ENCODE peak calls at places on chromosome 10, in ten cellular contexts. C, D, S, T, F, X, E, I, Y and B are unnamed samples.
A peak's percentile ranks its signal among the peaks of the same experiment; 100 is the strongest.

GRCh38 chr10:59997807-59998525 is 91.6 kb upstream of the CCDC6 start:
- DNase-seq in C (no peak), D (no peak), S (no peak), T (peak; percentile 23), F (no peak), X (no peak), E (no peak), I (no peak), Y (no peak), B (no peak)

GRCh38 chr10:14185501-14186045 is 145.2 kb downstream of the FRMD4A start:
- DNase-seq in C (no peak), D (no peak), S (no peak), T (peak; percentile 78), F (no peak), X (no peak), E (peak; percentile 85), I (no peak), Y (no peak), B (no peak)

GRCh38 chr10:119190353-119190752 is 11.7 kb upstream of the PRDX3 start:
- DNase-seq in C (no peak), D (no peak), S (no peak), T (peak; percentile 95), F (peak; percentile 84), X (peak; percentile 32), E (no peak), I (no peak), Y (no peak), B (no peak)

GRCh38 chr10:32377458-32378370 is 30.8 kb upstream of the EPC1 start:
- DNase-seq in C (no peak), D (no peak), S (peak; percentile 45), T (peak; percentile 51), F (no peak), X (no peak), E (peak; percentile 65), I (no peak), Y (peak; percentile 33), B (no peak)

GRCh38 chr10:119090968-119091367 is 10.4 kb upstream of the EIF3A start:
- DNase-seq in C (no peak), D (no peak), S (no peak), T (peak; percentile 22), F (no peak), X (no peak), E (peak; percentile 78), I (no peak), Y (peak; percentile 55), B (no peak)

GRCh38 chr10:93406367-93407145 is 75.6 kb downstream of the MYOF start:
- DNase-seq in C (no peak), D (no peak), S (no peak), T (peak; percentile 57), F (no peak), X (no peak), E (no peak), I (no peak), Y (no peak), B (no peak)

GRCh38 chr10:290026-290725 is 154.9 kb downstream of the ZMYND11 start:
- DNase-seq in C (no peak), D (no peak), S (no peak), T (peak; percentile 75), F (no peak), X (no peak), E (no peak), I (no peak), Y (no peak), B (no peak)

GRCh38 chr10:74816824-74817498 is 9.4 kb upstream of the KAT6B start:
- DNase-seq in C (no peak), D (no peak), S (no peak), T (no peak), F (no peak), X (no peak), E (peak; percentile 21), I (no peak), Y (no peak), B (no peak)

GRCh38 chr10:89706011-89706410 is 4.6 kb downstream of the KIF20B start:
- DNase-seq in C (no peak), D (no peak), S (no peak), T (peak; percentile 31), F (no peak), X (no peak), E (no peak), I (no peak), Y (no peak), B (no peak)

GRCh38 chr10:98790817-98791216 is 344.1 kb upstream of the HPS1 start:
- DNase-seq in C (no peak), D (no peak), S (no peak), T (peak; percentile 10), F (peak; percentile 7), X (no peak), E (peak; percentile 43), I (no peak), Y (no peak), B (no peak)

GRCh38 chr10:101130141-101130540 is 959 bp upstream of the TLX1 start:
- DNase-seq in C (no peak), D (no peak), S (no peak), T (no peak), F (no peak), X (no peak), E (no peak), I (no peak), Y (no peak), B (no peak)

GRCh38 chr10:72323108-72323932 is 31.4 kb downstream of the DNAJB12 start:
- DNase-seq in C (no peak), D (no peak), S (no peak), T (no peak), F (no peak), X (no peak), E (no peak), I (no peak), Y (no peak), B (no peak)
- H3K4me3 ChIP-seq in C (no peak overlapping the region), D (no peak overlapping the region), S (no peak overlapping the region), T (no peak overlapping the region), F (no peak overlapping the region), X (no peak overlapping the region), E (no peak overlapping the region), I (no peak overlapping the region), Y (no peak overlapping the region), B (no peak overlapping the region)

GRCh38 chr10:71751515-71752224 is 21.6 kb downstream of the VSIR start:
- DNase-seq in C (no peak), D (no peak), S (no peak), T (no peak), F (no peak), X (no peak), E (no peak), I (no peak), Y (no peak), B (no peak)

GRCh38 chr10:71752391-71753090 is 20.8 kb downstream of the VSIR start:
- DNase-seq in C (no peak), D (no peak), S (peak; percentile 26), T (no peak), F (no peak), X (no peak), E (no peak), I (no peak), Y (no peak), B (no peak)

GRCh38 chr10:71754562-71754961 is 18.8 kb downstream of the VSIR start:
- DNase-seq in C (no peak), D (no peak), S (no peak), T (no peak), F (no peak), X (no peak), E (no peak), I (no peak), Y (no peak), B (no peak)

GRCh38 chr10:71753960-71754505 is 19.3 kb downstream of the VSIR start:
- DNase-seq in C (no peak), D (no peak), S (no peak), T (no peak), F (no peak), X (no peak), E (no peak), I (no peak), Y (no peak), B (no peak)

GRCh38 chr10:71753091-71753959 is 20.0 kb downstream of the VSIR start:
- DNase-seq in C (no peak), D (peak; percentile 81), S (peak; percentile 79), T (no peak), F (no peak), X (no peak), E (peak; percentile 75), I (no peak), Y (no peak), B (no peak)
- H3K27ac ChIP-seq in C (peak overlapping the region; percentile 60), D (no peak overlapping the region), S (peak overlapping the region; percentile 45), T (no peak overlapping the region), F (no peak overlapping the region), X (peak overlapping the region; percentile 33), E (peak overlapping the region; percentile 20), I (peak overlapping the region; percentile 88), Y (peak overlapping the region; percentile 83), B (peak overlapping the region; percentile 62)

DNA sequence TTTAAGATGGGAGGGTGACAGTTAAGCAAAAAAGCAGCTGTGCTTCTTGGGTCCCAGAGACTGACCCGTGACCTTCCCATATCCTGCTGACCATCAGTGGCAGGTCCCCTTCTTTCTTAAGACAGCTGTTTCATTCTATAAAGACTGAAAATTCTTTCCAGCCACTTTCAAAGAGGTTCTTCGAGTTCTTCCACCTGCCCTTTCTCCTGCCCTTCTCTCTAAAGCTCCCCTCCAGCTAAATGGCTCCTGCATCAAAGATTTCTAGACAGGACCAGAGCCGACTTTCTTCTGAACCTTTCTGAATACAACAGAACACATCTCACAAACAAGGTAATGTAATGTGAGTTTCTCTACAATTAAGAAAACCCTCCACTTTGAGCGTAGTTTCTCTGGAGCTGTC is 180.8 kb downstream of the SFMBT2 start:
- DNase-seq in C (no peak), D (no peak), S (no peak), T (no peak), F (no peak), X (no peak), E (no peak), I (no peak), Y (no peak), B (no peak)
- H3K4me3 ChIP-seq in C (no peak overlapping the region), D (no peak overlapping the region), S (no peak overlapping the region), T (no peak overlapping the region), F (no peak overlapping the region), X (no peak overlapping the region), E (no peak overlapping the region), I (no peak overlapping the region), Y (no peak overlapping the region), B (no peak overlapping the region)

DNA sequence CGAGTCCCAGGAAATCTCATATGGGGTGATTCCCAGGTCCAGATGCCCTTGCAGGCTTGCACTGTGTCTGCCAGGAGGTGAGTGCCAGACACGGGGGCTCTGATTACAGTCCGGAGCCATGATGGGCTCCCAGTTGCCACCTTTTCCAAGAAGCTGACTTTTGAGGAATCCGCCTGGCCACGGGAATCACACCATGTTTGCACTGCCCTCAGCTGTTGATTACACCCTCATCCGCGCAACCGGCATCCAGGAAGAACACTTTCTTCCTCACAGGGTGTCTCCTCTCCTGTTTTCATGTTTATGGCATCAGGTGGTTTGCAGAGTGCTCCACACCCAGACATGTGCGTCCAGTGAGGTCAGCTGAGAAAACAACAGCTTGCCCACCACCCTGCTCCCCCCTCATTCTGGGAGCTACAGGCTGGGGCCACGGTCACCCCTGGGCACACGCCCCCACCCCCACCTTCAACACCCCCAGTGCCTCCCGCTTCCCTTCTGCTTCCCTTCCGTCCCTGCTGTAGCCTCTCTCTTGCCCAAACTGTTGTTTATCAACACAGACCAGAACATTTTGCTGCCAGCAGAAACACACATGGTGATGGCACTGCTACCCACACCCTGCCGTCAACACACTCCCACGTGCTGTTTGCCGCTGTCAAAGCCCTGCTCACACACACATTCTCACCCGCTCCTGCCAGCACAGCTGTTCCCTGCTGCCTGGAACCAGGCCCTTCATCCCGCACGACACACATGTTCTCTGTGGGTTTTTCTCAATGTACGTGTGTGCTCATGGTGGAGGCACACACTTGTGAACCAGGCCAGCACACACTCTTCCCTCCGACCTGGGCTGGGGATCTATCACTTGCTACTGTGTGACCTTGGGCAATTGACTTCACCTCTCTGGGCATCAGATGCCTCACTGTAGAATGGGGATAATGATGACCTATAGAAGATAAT is 35.8 kb downstream of the DDIT4 start:
- DNase-seq in C (peak; percentile 70), D (no peak), S (peak; percentile 79), T (peak; percentile 85), F (no peak), X (no peak), E (no peak), I (no peak), Y (no peak), B (no peak)
- H3K27ac ChIP-seq in C (peak overlapping the region; percentile 80), D (no peak overlapping the region), S (peak overlapping the region; percentile 42), T (no peak overlapping the region), F (peak overlapping the region; percentile 90), X (no peak overlapping the region), E (peak overlapping the region; percentile 87), I (peak overlapping the region; percentile 85), Y (no peak overlapping the region), B (peak overlapping the region; percentile 79)